ENCODE peak calls at places on chromosomes 6 and 20, in six cellular contexts. V, B, J, T, N and S are unnamed samples.

GRCh38 chr6:105648276-105648675 is 245.4 kb upstream of the PREP start:
- DNase-seq in V (peak; percentile 1), B (no peak), J (no peak), T (no peak), N (no peak), S (no peak)

GRCh38 chr6:80457044-80457933 is 350.8 kb downstream of the BCKDHB start:
- DNase-seq in V (no peak), B (peak; percentile 98), J (no peak), T (no peak), N (no peak), S (peak; percentile 94)

GRCh38 chr20:56465997-56466396 is 2.4 kb upstream of the RTF2 start:
- DNase-seq in V (no peak), B (no peak), J (no peak), T (no peak), N (no peak), S (no peak)

GRCh38 chr6:43828711-43829110 is 58.7 kb downstream of the VEGFA start:
- DNase-seq in V (no peak), B (no peak), J (no peak), T (peak; percentile 55), N (no peak), S (no peak)

GRCh38 chr6:5126214-5126613 is 41.1 kb downstream of the PPP1R3G start:
- DNase-seq in V (no peak), B (peak; percentile 60), J (no peak), T (no peak), N (peak; percentile 83), S (peak; percentile 47)

GRCh38 chr6:4723383-4723782 is 52.8 kb upstream of the CDYL start:
- DNase-seq in V (no peak), B (no peak), J (no peak), T (peak; percentile 38), N (no peak), S (no peak)

GRCh38 chr6:16901777-16902176 is 140.5 kb upstream of the ATXN1 start:
- DNase-seq in V (no peak), B (peak; percentile 61), J (no peak), T (no peak), N (no peak), S (no peak)

GRCh38 chr6:151374024-151374423 is 17.3 kb downstream of the ZBTB2 start:
- DNase-seq in V (no peak), B (no peak), J (no peak), T (peak; percentile 62), N (no peak), S (peak; percentile 67)

GRCh38 chr6:158705386-158706126 is 55.7 kb downstream of the SYTL3 start:
- DNase-seq in V (no peak), B (no peak), J (no peak), T (no peak), N (no peak), S (no peak)

GRCh38 chr6:158707120-158707519 is 57.3 kb downstream of the SYTL3 start:
- DNase-seq in V (no peak), B (peak; percentile 56), J (no peak), T (peak; percentile 45), N (peak; percentile 93), S (peak; percentile 67)

GRCh38 chr6:158706369-158706982 is 56.6 kb downstream of the SYTL3 start:
- DNase-seq in V (no peak), B (peak; percentile 51), J (no peak), T (peak; percentile 78), N (peak; percentile 49), S (peak; percentile 70)

GRCh38 chr6:158703121-158703839 is 53.4 kb downstream of the SYTL3 start:
- DNase-seq in V (no peak), B (no peak), J (no peak), T (no peak), N (no peak), S (no peak)

GRCh38 chr6:158703840-158704822 is 54.3 kb downstream of the SYTL3 start:
- DNase-seq in V (peak; percentile 61), B (peak; percentile 28), J (peak; percentile 41), T (peak; percentile 86), N (peak; percentile 88), S (peak; percentile 59)
- H3K23ac ChIP-seq in V (peak overlapping the region; percentile 85), B (peak overlapping the region; percentile 72), J (no peak overlapping the region), T (no peak overlapping the region), N (no peak overlapping the region), S (no peak overlapping the region)

GRCh38 chr6:152697634-152698033 is at the start of gene MYCT1:
- DNase-seq in V (no peak), B (peak; percentile 18), J (no peak), T (no peak), N (no peak), S (no peak)

GRCh38 chr6:152701863-152702401 is 4.2 kb downstream of the MYCT1 start:
- DNase-seq in V (no peak), B (peak; percentile 68), J (no peak), T (no peak), N (no peak), S (no peak)

GRCh38 chr6:152700427-152700826 is 2.7 kb downstream of the MYCT1 start:
- DNase-seq in V (no peak), B (peak; percentile 30), J (no peak), T (no peak), N (no peak), S (no peak)

GRCh38 chr6:152698692-152699091 is 995 bp downstream of the MYCT1 start:
- DNase-seq in V (no peak), B (no peak), J (no peak), T (no peak), N (no peak), S (no peak)

GRCh38 chr6:152701081-152701862 is 3.6 kb downstream of the MYCT1 start:
- DNase-seq in V (no peak), B (peak; percentile 62), J (no peak), T (no peak), N (no peak), S (no peak)
- H2AFZ ChIP-seq in V (no peak overlapping the region), B (peak overlapping the region; percentile 77), J (peak overlapping the region; percentile 55), T (peak overlapping the region; percentile 75), N (no peak overlapping the region), S (no peak overlapping the region)

GRCh38 chr6:10585232-10585887 is 64.2 kb downstream of the GCNT2 start:
- DNase-seq in V (peak; percentile 68), B (no peak), J (peak; percentile 75), T (peak; percentile 86), N (no peak), S (peak; percentile 24)
- H4K8ac ChIP-seq in V (no peak overlapping the region), B (no peak overlapping the region), J (peak overlapping the region; percentile 4), T (no peak overlapping the region), N (peak overlapping the region; percentile 17), S (no peak overlapping the region)

GRCh38 chr6:89081423-89082322 is 1.1 kb downstream of the PNRC1 start:
- DNase-seq in V (peak; percentile 89), B (peak; percentile 96), J (peak; percentile 71), T (peak; percentile 92), N (peak; percentile 87), S (peak; percentile 96)

GRCh38 chr6:89079611-89080213 is 839 bp upstream of the PNRC1 start:
- DNase-seq in V (peak; percentile 35), B (peak; percentile 74), J (no peak), T (no peak), N (peak; percentile 62), S (peak; percentile 86)

GRCh38 chr6:89082439-89082838 is 1.9 kb downstream of the PNRC1 start:
- DNase-seq in V (no peak), B (peak; percentile 28), J (no peak), T (no peak), N (peak; percentile 20), S (peak; percentile 55)

GRCh38 chr6:89080281-89081128 is at the start of gene PNRC1:
- DNase-seq in V (peak; percentile 99), B (peak; percentile 98), J (peak; percentile 100), T (peak; percentile 100), N (peak; percentile 100), S (peak; percentile 99)

GRCh38 chr6:89081129-89081422 is 525 bp downstream of the PNRC1 start:
- DNase-seq in V (no peak), B (no peak), J (no peak), T (no peak), N (peak; percentile 69), S (no peak)
- H3K23ac ChIP-seq in V (peak overlapping the region; percentile 90), B (peak overlapping the region; percentile 89), J (no peak overlapping the region), T (no peak overlapping the region), N (no peak overlapping the region), S (peak overlapping the region; percentile 98)